ENCODE peak calls at places on chromosomes 1 and 21, in seven cellular contexts. Z, J, C, P, B, U and Q are unnamed samples.

GRCh38 chr1:74592580-74593355 is 80.4 kb upstream of the LRRC53 start:
- DNase-seq in Z (no peak), J (no peak), C (no peak), P (no peak), B (no peak), U (no peak), Q (no peak)

GRCh38 chr1:2384941-2385481 is 6.3 kb downstream of the MORN1 start:
- DNase-seq in Z (no peak), J (no peak), C (no peak), P (peak; percentile 65), B (no peak), U (no peak), Q (no peak)

GRCh38 chr1:180151508-180151907 is 3.2 kb upstream of the QSOX1 start:
- DNase-seq in Z (peak; percentile 81), J (peak; percentile 36), C (no peak), P (no peak), B (no peak), U (no peak), Q (no peak)

GRCh38 chr1:236819856-236820255 is 24.8 kb downstream of the MTR start:
- DNase-seq in Z (no peak), J (no peak), C (no peak), P (no peak), B (no peak), U (no peak), Q (no peak)

GRCh38 chr1:154767315-154768240 is 102.5 kb downstream of the KCNN3 start:
- DNase-seq in Z (peak; percentile 4), J (no peak), C (no peak), P (peak; percentile 42), B (peak; percentile 61), U (no peak), Q (no peak)

GRCh38 chr1:11350265-11350664 is 77.3 kb downstream of the UBIAD1 start:
- DNase-seq in Z (no peak), J (no peak), C (no peak), P (no peak), B (no peak), U (no peak), Q (no peak)

GRCh38 chr21:44375686-44376320 is 22.4 kb downstream of the TRPM2 start:
- DNase-seq in Z (no peak), J (no peak), C (no peak), P (no peak), B (no peak), U (no peak), Q (no peak)

GRCh38 chr1:220783453-220783852 is 3.3 kb upstream of the MTARC1 start:
- DNase-seq in Z (no peak), J (no peak), C (no peak), P (no peak), B (no peak), U (no peak), Q (no peak)

GRCh38 chr1:235187316-235187715 is 26.3 kb upstream of the RBM34 start:
- DNase-seq in Z (no peak), J (no peak), C (no peak), P (no peak), B (no peak), U (no peak), Q (no peak)

GRCh38 chr1:16017461-16018303 is at the start of gene HSPB7:
- DNase-seq in Z (peak; percentile 93), J (no peak), C (no peak), P (no peak), B (peak; percentile 82), U (peak; percentile 65), Q (no peak)

GRCh38 chr1:224262373-224263054 is 67.5 kb downstream of the NVL start:
- DNase-seq in Z (no peak), J (no peak), C (no peak), P (no peak), B (no peak), U (no peak), Q (no peak)

GRCh38 chr1:27341525-27342252 is at the start of gene SYTL1:
- DNase-seq in Z (peak; percentile 55), J (peak; percentile 38), C (peak; percentile 53), P (peak; percentile 62), B (no peak), U (no peak), Q (peak; percentile 68)

GRCh38 chr1:180352021-180352420 is 122.0 kb downstream of the LHX4 start:
- DNase-seq in Z (no peak), J (no peak), C (no peak), P (no peak), B (no peak), U (no peak), Q (no peak)

GRCh38 chr1:114549137-114549536 is 32.3 kb downstream of the BCAS2 start:
- DNase-seq in Z (no peak), J (no peak), C (no peak), P (no peak), B (no peak), U (no peak), Q (no peak)

DNA sequence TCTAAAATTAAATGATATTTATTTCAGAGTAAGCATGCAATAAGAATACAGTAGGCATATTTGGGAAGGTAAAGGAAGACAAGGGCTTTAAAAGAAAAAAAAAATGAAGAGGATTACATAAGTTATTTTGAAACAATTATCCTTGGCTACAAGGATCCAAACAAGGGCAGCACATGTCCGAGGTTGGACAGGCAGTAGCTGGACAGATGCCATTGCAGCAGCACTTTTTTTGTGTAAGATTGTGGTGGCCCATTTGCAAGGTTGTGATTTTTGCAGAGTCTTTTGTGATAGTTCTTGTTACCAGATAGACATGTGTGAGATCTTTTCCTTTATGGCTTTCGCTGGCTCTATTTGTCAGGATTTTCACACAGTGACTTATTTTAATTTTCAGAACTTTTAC is 89.4 kb upstream of the COG2 start:
- DNase-seq in Z (no peak), J (no peak), C (no peak), P (no peak), B (no peak), U (no peak), Q (no peak)
- H3K4me3 ChIP-seq in Z (no peak overlapping the region), J (no peak overlapping the region), C (no peak overlapping the region), P (no peak overlapping the region), B (no peak overlapping the region), U (no peak overlapping the region), Q (no peak overlapping the region)

GRCh38 chr1:29328897-29329775 is 92.8 kb downstream of the PTPRU start:
- DNase-seq in Z (no peak), J (no peak), C (no peak), P (no peak), B (no peak), U (no peak), Q (no peak)
- H3K4me3 ChIP-seq in Z (no peak overlapping the region), J (no peak overlapping the region), C (no peak overlapping the region), P (no peak overlapping the region), B (no peak overlapping the region), U (no peak overlapping the region), Q (no peak overlapping the region)

GRCh38 chr1:204264805-204265204 is 51.0 kb upstream of the GOLT1A start:
- DNase-seq in Z (no peak), J (no peak), C (no peak), P (no peak), B (no peak), U (no peak), Q (no peak)

GRCh38 chr1:204266504-204267034 is 52.8 kb upstream of the GOLT1A start:
- DNase-seq in Z (no peak), J (peak; percentile 46), C (no peak), P (no peak), B (no peak), U (no peak), Q (no peak)

GRCh38 chr1:204267191-204267601 is 53.4 kb upstream of the GOLT1A start:
- DNase-seq in Z (no peak), J (no peak), C (no peak), P (peak; percentile 69), B (no peak), U (no peak), Q (no peak)

GRCh38 chr1:204265665-204266064 is 51.9 kb upstream of the GOLT1A start:
- DNase-seq in Z (no peak), J (no peak), C (no peak), P (no peak), B (no peak), U (no peak), Q (no peak)

DNA sequence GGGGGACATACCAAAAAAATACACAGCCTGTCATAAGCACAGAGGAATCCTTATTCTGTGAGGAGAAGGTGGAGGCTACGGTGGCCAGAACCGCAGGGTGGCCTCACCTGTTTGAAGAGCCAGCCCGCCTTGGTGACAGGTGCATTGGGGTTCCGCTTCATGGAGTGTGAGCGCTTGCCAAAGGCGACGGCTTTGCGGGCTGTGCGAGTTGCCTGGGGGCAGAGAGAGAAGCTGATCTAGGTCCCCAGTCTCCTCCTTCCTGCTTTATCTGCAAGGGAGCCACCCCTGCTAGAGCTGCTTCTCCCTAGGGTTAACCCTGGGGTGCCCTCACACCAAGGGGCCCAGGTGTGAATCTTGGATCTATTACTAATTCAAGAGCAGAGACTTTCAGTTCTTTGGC is 54.3 kb upstream of the GOLT1A start:
- DNase-seq in Z (no peak), J (no peak), C (no peak), P (no peak), B (no peak), U (no peak), Q (peak; percentile 41)
- H3K4me3 ChIP-seq in Z (no peak overlapping the region), J (no peak overlapping the region), C (no peak overlapping the region), P (no peak overlapping the region), B (no peak overlapping the region), U (no peak overlapping the region), Q (no peak overlapping the region)

GRCh38 chr1:9413143-9413876 is 120.6 kb downstream of the SPSB1 start:
- DNase-seq in Z (peak; percentile 72), J (peak; percentile 49), C (peak; percentile 19), P (no peak), B (peak; percentile 76), U (peak; percentile 57), Q (peak; percentile 81)
- H3K4me3 ChIP-seq in Z (peak overlapping the region; percentile 53), J (no peak overlapping the region), C (peak overlapping the region; percentile 16), P (no peak overlapping the region), B (peak overlapping the region; percentile 4), U (peak overlapping the region; percentile 50), Q (peak overlapping the region; percentile 31)

GRCh38 chr1:198118136-198118535 is 38.7 kb upstream of the NEK7 start:
- DNase-seq in Z (peak; percentile 97), J (peak; percentile 29), C (no peak), P (peak; percentile 3), B (peak; percentile 68), U (peak; percentile 52), Q (no peak)
- H3K4me3 ChIP-seq in Z (peak overlapping the region; percentile 68), J (no peak overlapping the region), C (no peak overlapping the region), P (no peak overlapping the region), B (no peak overlapping the region), U (peak overlapping the region; percentile 25), Q (no peak overlapping the region)

DNA sequence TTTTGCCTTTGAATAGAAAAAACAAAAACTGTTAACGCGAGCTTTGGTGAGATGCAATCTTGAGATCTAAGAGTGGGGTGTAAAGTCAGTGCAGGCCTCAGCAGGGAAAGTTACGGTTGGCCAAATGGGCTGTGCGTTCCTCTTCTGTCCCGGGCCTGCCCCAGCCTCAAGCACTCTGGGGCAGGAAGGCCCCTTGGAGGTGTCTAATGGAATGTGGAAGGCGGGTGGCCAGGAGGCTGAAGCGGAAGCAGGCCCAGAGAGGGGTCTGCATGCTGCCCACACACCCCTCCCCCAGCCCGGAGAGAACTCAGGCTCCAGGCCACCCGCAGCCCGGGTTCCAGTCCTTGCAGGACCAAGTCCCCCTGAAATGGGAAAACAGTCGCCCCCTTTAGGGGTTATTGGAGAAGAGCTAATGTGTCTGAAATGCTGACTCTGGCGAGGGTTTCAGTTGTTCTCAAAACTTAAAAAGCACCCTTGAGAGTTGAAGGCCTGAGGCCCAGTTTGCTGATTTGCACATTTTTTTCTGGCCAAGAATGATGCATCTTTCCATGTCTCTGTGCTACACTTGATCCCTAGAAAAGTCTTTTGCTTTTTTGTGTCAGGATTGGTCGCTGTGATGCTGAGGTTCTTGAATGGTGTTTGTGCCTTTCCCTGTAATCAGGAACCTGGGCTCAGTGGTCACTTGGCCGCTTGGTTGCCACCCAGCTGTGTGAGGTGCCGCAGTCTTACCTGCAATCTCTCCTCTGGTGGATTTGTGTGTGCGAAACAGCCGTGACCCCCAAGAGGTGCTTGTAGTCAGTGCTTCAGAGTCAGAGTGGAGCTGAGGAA is 2.0 kb downstream of the COL18A1 start:
- DNase-seq in Z (no peak), J (peak; percentile 34), C (no peak), P (no peak), B (no peak), U (no peak), Q (no peak)
- H3K4me3 ChIP-seq in Z (peak overlapping the region; percentile 73), J (peak overlapping the region; percentile 91), C (no peak overlapping the region), P (no peak overlapping the region), B (peak overlapping the region; percentile 73), U (peak overlapping the region; percentile 80), Q (no peak overlapping the region)